ENCODE peak calls at places on chromosomes 6 and 20, in nine cellular contexts. E is body of pancreas; O is IMR-90; S is psoas muscle; N is heart right ventricle; H is aorta; T is CD4-positive, CD25-positive, alpha-beta regulatory T cell; A is HepG2; J is Caco-2. M is an unnamed sample.

GRCh38 chr20:9110365-9110764 is 41.5 kb downstream of the PLCB4 start:
- DNase-seq in E (no peak), O (peak; percentile 68), N (no peak), J (no peak), A (no peak), T (no peak), H (no peak), S (no peak), M (no peak)

GRCh38 chr6:96939019-96939805 is 14.7 kb downstream of the KLHL32 start:
- DNase-seq in N (no peak), T (no peak), J (no peak), S (no peak), H (no peak), O (peak; percentile 29), A (no peak), E (peak; percentile 4), M (no peak)

GRCh38 chr6:46733410-46733809 is 1.8 kb downstream of the PLA2G7 start:
- DNase-seq in E (no peak), J (no peak), S (no peak), N (no peak), O (no peak), H (no peak), T (no peak), A (no peak), M (no peak)

GRCh38 chr6:110874880-110875547 is 429 bp downstream of the AMD1 start:
- DNase-seq in J (no peak), E (peak; percentile 58), N (peak; percentile 47), S (peak; percentile 71), T (no peak), A (no peak), H (peak; percentile 67), O (no peak), M (no peak)

GRCh38 chr20:63351811-63352591 is 9.1 kb downstream of the CHRNA4 start:
- DNase-seq in H (no peak), S (no peak), N (peak; percentile 77), J (no peak), O (no peak), E (no peak), A (no peak), T (no peak), M (no peak)

GRCh38 chr6:47729019-47729418 is 30.6 kb downstream of the ADGRF4 start:
- DNase-seq in J (no peak), T (no peak), H (no peak), A (no peak), O (no peak), E (no peak), S (no peak), N (no peak), M (no peak)

GRCh38 chr6:53635322-53635721 is 30.2 kb downstream of the KLHL31 start:
- DNase-seq in N (no peak), S (no peak), H (no peak), A (peak; percentile 29), O (peak; percentile 30), T (no peak), J (no peak), E (no peak), M (no peak)

GRCh38 chr6:105898286-105898685 is 187.8 kb upstream of the PRDM1 start:
- DNase-seq in A (no peak), T (no peak), H (no peak), J (no peak), E (no peak), O (peak; percentile 98), N (no peak), S (no peak), M (no peak)

GRCh38 chr6:90068264-90068663 is 174.0 kb downstream of the GJA10 start:
- DNase-seq in T (no peak), S (no peak), J (no peak), A (no peak), H (no peak), O (peak; percentile 78), N (no peak), E (no peak), M (no peak)

GRCh38 chr20:20019123-20019522 is 2.0 kb downstream of the NAA20 start:
- DNase-seq in E (no peak), A (no peak), J (no peak), S (no peak), H (no peak), N (no peak), T (no peak), O (no peak), M (no peak)

GRCh38 chr6:107737397-107737793 is 86.7 kb downstream of the SCML4 start:
- DNase-seq in T (no peak), E (no peak), O (no peak), J (no peak), H (no peak), A (no peak), S (no peak), N (no peak), M (no peak)

GRCh38 chr6:107736713-107737396 is 87.3 kb downstream of the SCML4 start:
- DNase-seq in A (no peak), H (no peak), E (no peak), O (no peak), N (no peak), T (peak; percentile 59), S (no peak), J (no peak), M (no peak)

GRCh38 chr6:107731422-107732319 is 92.4 kb downstream of the SCML4 start:
- DNase-seq in E (peak; percentile 17), T (no peak), O (no peak), J (peak; percentile 30), N (no peak), H (no peak), A (no peak), S (no peak), M (no peak)

GRCh38 chr6:107732461-107732860 is 91.7 kb downstream of the SCML4 start:
- DNase-seq in J (no peak), A (no peak), O (no peak), S (no peak), N (no peak), T (no peak), H (no peak), E (no peak), M (no peak)

GRCh38 chr6:107735906-107736635 is 88.0 kb downstream of the SCML4 start:
- DNase-seq in O (no peak), H (no peak), J (no peak), T (no peak), E (no peak), N (no peak), S (no peak), A (no peak), M (no peak)
- H3K4me1 ChIP-seq in O (no peaks in the 10 kb centered on the region), H (no peaks in the 10 kb centered on the region), J (peaks cover 18% of the 10 kb centered on the region), T (peaks cover 53% of the 10 kb centered on the region), E (peaks cover 11% of the 10 kb centered on the region), N (no peaks in the 10 kb centered on the region), S (no peaks in the 10 kb centered on the region), A (peaks cover 15% of the 10 kb centered on the region), M (no peaks in the 10 kb centered on the region)

DNA sequence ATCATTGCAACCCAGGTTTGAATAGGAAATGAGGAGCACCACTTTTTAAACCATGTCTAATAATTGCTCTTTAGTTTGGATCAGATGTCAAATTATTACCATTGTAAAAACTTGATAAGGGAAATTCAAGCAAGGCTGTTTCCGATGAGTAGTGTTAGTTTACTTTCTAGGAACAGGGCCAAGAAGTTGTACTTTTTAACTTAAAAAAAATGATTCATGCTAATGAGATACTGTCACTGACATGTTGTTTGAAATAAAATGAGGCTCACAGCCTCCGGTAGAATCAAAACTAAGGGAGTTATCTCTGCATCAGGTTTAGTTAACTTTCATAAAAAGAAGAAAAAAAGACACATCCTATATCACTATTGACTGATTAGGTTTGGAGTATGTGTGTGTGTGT is 55.2 kb upstream of the SUPT3H start:
- DNase-seq in J (no peak), S (no peak), A (no peak), N (no peak), H (no peak), E (no peak), O (peak; percentile 80), T (no peak), M (no peak)
- H3K4me3 ChIP-seq in J (no peak overlapping the region), S (no peak overlapping the region), A (no peak overlapping the region), N (no peak overlapping the region), H (no peak overlapping the region), E (no peak overlapping the region), O (no peak overlapping the region), T (peak overlapping the region; percentile 67), M (no peak overlapping the region)

GRCh38 chr6:33621396-33622388 is 570 bp downstream of the ITPR3 start:
- DNase-seq in J (peak; percentile 40), N (peak; percentile 48), A (no peak), E (peak; percentile 43), S (peak; percentile 74), H (no peak), O (no peak), T (no peak), M (no peak)

GRCh38 chr6:33622456-33623431 is 1.6 kb downstream of the ITPR3 start:
- DNase-seq in O (no peak), A (no peak), H (no peak), J (peak; percentile 27), E (no peak), T (no peak), S (peak; percentile 53), N (no peak), M (no peak)

GRCh38 chr6:33619166-33619565 is 2.0 kb upstream of the ITPR3 start:
- DNase-seq in A (no peak), E (no peak), J (no peak), H (no peak), T (no peak), S (no peak), N (no peak), O (no peak), M (no peak)

GRCh38 chr6:33620584-33621395 is at the start of gene ITPR3:
- DNase-seq in O (peak; percentile 27), T (peak; percentile 80), N (peak; percentile 64), H (peak; percentile 60), A (no peak), S (peak; percentile 81), J (peak; percentile 62), E (peak; percentile 77), M (no peak)

GRCh38 chr6:33620158-33620583 is 951 bp upstream of the ITPR3 start:
- DNase-seq in T (peak; percentile 24), H (peak; percentile 63), J (peak; percentile 49), S (peak; percentile 69), O (no peak), N (peak; percentile 39), A (no peak), E (peak; percentile 56), M (no peak)
- H3K4me1 ChIP-seq in T (peaks cover 42% of the 10 kb centered on the region), H (no peaks in the 10 kb centered on the region), J (peaks cover 26% of the 10 kb centered on the region), S (peaks cover 3% of the 10 kb centered on the region), O (peaks cover 4% of the 10 kb centered on the region), N (peaks cover 8% of the 10 kb centered on the region), A (peaks cover 52% of the 10 kb centered on the region), E (peaks cover 26% of the 10 kb centered on the region), M (peaks cover 10% of the 10 kb centered on the region)

GRCh38 chr6:108735991-108736345 is 112.3 kb upstream of the ARMC2 start:
- DNase-seq in S (no peak), T (no peak), N (no peak), A (no peak), O (no peak), J (no peak), E (no peak), H (no peak), M (peak; percentile 16)

GRCh38 chr6:108738684-108739406 is 109.4 kb upstream of the ARMC2 start:
- DNase-seq in J (no peak), N (no peak), E (no peak), H (no peak), A (no peak), T (no peak), O (no peak), S (no peak), M (no peak)

GRCh38 chr6:108736832-108737231 is 111.4 kb upstream of the ARMC2 start:
- DNase-seq in S (no peak), E (peak; percentile 35), H (peak; percentile 82), N (no peak), O (peak; percentile 92), T (no peak), J (no peak), A (peak; percentile 27), M (peak; percentile 22)

GRCh38 chr6:108739496-108740330 is 108.5 kb upstream of the ARMC2 start:
- DNase-seq in O (no peak), H (no peak), S (no peak), N (no peak), T (no peak), J (peak; percentile 30), A (no peak), E (peak; percentile 49), M (no peak)

GRCh38 chr6:108737594-108738546 is 110.4 kb upstream of the ARMC2 start:
- DNase-seq in S (no peak), A (no peak), E (peak; percentile 57), H (peak; percentile 84), N (no peak), J (no peak), T (no peak), O (peak; percentile 99), M (no peak)
- H3K4me3 ChIP-seq in S (no peak overlapping the region), A (no peak overlapping the region), E (no peak overlapping the region), H (no peak overlapping the region), N (no peak overlapping the region), J (no peak overlapping the region), T (no peak overlapping the region), O (no peak overlapping the region), M (no peak overlapping the region)